ENCODE peak calls at places on chromosomes 5 and 9, in nine cellular contexts. F is H1, H is gastrocnemius medialis, V is fibroblast of the aortic adventitia, N is AG09309, S is BE2C, K is MM.1S, Q is fibroblast of pulmonary artery, W is dorsolateral prefrontal cortex. G is an unnamed sample.

GRCh38 chr9:95757026-95757425 is 118.5 kb upstream of the ERCC6L2 start:
- DNase-seq in F (no peak), H (no peak), V (peak; percentile 93), N (peak; percentile 44), S (no peak), K (no peak), Q (peak; percentile 94), W (no peak), G (peak; percentile 95)

GRCh38 chr5:142683116-142683515 is 2.8 kb downstream of the FGF1 start:
- DNase-seq in F (no peak), H (no peak), V (no peak), N (no peak), S (no peak), K (no peak), Q (no peak), W (no peak), G (no peak)

GRCh38 chr5:124790895-124791732 is 44.7 kb upstream of the ZNF608 start:
- DNase-seq in F (no peak), H (no peak), V (no peak), N (no peak), S (no peak), K (no peak), Q (peak; percentile 16), W (no peak), G (peak; percentile 5)

GRCh38 chr5:2686725-2687124 is 64.8 kb downstream of the IRX2 start:
- DNase-seq in F (no peak), H (no peak), V (no peak), N (no peak), S (no peak), K (no peak), Q (no peak), W (peak; percentile 45), G (no peak)

GRCh38 chr9:128636024-128636390 is 20.6 kb downstream of the DYNC2I2 start:
- DNase-seq in F (peak; percentile 41), H (peak; percentile 50), V (no peak), N (no peak), S (peak; percentile 56), K (no peak), Q (no peak), W (no peak), G (peak; percentile 26)

GRCh38 chr5:161150589-161150988 is 298.6 kb upstream of the ATP10B start:
- DNase-seq in F (no peak), H (no peak), V (no peak), N (no peak), S (no peak), K (no peak), Q (no peak), W (no peak), G (no peak)

GRCh38 chr5:1285883-1286291 is 9.0 kb downstream of the TERT start:
- DNase-seq in F (no peak), H (no peak), V (no peak), N (no peak), S (no peak), K (no peak), Q (no peak), W (no peak), G (no peak)

GRCh38 chr9:128787583-128788156 is 617 bp downstream of the TBC1D13 start:
- DNase-seq in F (no peak), H (no peak), V (peak; percentile 19), N (no peak), S (no peak), K (peak; percentile 10), Q (peak; percentile 12), W (no peak), G (peak; percentile 11)

GRCh38 chr5:69238760-69239251 is 4.1 kb downstream of the CDK7 start:
- DNase-seq in F (no peak), H (no peak), V (peak; percentile 83), N (peak; percentile 40), S (no peak), K (no peak), Q (peak; percentile 56), W (no peak), G (peak; percentile 26)

GRCh38 chr5:68922172-68922987 is 171.4 kb upstream of the SLC30A5 start:
- DNase-seq in F (peak; percentile 41), H (no peak), V (no peak), N (no peak), S (no peak), K (no peak), Q (no peak), W (no peak), G (no peak)

GRCh38 chr5:119527346-119527745 is 75.0 kb downstream of the HSD17B4 start:
- DNase-seq in F (no peak), H (no peak), V (no peak), N (no peak), S (no peak), K (no peak), Q (peak; percentile 16), W (no peak), G (peak; percentile 48)

GRCh38 chr5:121819661-121820261 is 31.9 kb upstream of the FTMT start:
- DNase-seq in F (no peak), H (no peak), V (no peak), N (no peak), S (no peak), K (no peak), Q (no peak), W (no peak), G (no peak)

GRCh38 chr5:128038641-128039040 is 44.9 kb upstream of the SLC12A2 start:
- DNase-seq in F (no peak), H (no peak), V (peak; percentile 85), N (no peak), S (no peak), K (no peak), Q (peak; percentile 73), W (no peak), G (peak; percentile 64)

GRCh38 chr9:78032599-78033457 is 1.2 kb upstream of the GNAQ start:
- DNase-seq in F (no peak), H (no peak), V (no peak), N (no peak), S (no peak), K (peak; percentile 45), Q (no peak), W (no peak), G (no peak)

GRCh38 chr5:34715711-34716110 is 59.6 kb downstream of the RAI14 start:
- DNase-seq in F (no peak), H (no peak), V (peak; percentile 58), N (no peak), S (no peak), K (no peak), Q (peak; percentile 71), W (no peak), G (peak; percentile 67)

GRCh38 chr5:39120052-39120420 is 45.8 kb upstream of the RICTOR start:
- DNase-seq in F (no peak), H (no peak), V (no peak), N (no peak), S (no peak), K (no peak), Q (no peak), W (no peak), G (no peak)

GRCh38 chr5:165161204-165161603 is 1655.8 kb downstream of the MAT2B start:
- DNase-seq in F (no peak), H (no peak), V (no peak), N (no peak), S (peak; percentile 52), K (no peak), Q (no peak), W (no peak), G (no peak)

GRCh38 chr5:77569409-77569808 is 69.1 kb downstream of the OTP start:
- DNase-seq in F (no peak), H (no peak), V (no peak), N (no peak), S (no peak), K (no peak), Q (peak; percentile 3), W (no peak), G (peak; percentile 2)

GRCh38 chr5:27962201-27962600 is 923.8 kb upstream of the CDH9 start:
- DNase-seq in F (no peak), H (no peak), V (peak; percentile 2), N (no peak), S (no peak), K (no peak), Q (peak; percentile 84), W (no peak), G (peak; percentile 52)

GRCh38 chr5:95864456-95864855 is 41.9 kb upstream of the GLRX start:
- DNase-seq in F (no peak), H (no peak), V (no peak), N (no peak), S (no peak), K (no peak), Q (no peak), W (no peak), G (no peak)
- H3K4me3 ChIP-seq in F (no peak overlapping the region), H (no peak overlapping the region), V (no peak overlapping the region), N (no peak overlapping the region), S (no peak overlapping the region), K (no peak overlapping the region), Q (no peak overlapping the region), W (no peak overlapping the region), G (no peak overlapping the region)

GRCh38 chr9:137330689-137331088 is 28.6 kb upstream of the NRARP start:
- DNase-seq in F (no peak), H (no peak), V (no peak), N (no peak), S (no peak), K (no peak), Q (no peak), W (no peak), G (no peak)
- TF ChIP-seq CTCF in F (no peak), H (no peak), V (no peak), N (no peak), S (no peak), K (no peak), Q (no peak), W (no peak), G (no peak)

DNA sequence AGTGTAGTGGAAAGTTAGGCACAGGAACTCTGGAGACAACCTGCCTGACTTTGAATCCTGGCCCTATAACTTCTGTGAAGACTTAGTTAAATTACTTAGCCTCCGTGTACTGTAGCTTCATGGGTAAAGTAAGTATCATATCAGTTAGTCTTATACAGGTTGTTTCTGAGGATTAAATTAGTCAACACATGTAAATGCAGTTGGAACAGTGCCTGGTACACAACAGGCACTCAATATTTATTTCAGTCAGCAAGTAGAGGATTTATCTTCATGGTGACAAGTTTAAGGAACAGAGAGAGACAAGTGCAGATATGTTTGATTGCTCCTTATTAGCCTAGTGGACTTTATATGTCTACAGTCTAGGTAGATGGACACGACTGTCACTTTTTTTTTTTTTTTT is 2.7 kb downstream of the TSLP start:
- DNase-seq in F (no peak), H (no peak), V (peak; percentile 16), N (no peak), S (no peak), K (no peak), Q (no peak), W (no peak), G (no peak)
- H3K4me3 ChIP-seq in F (no peak overlapping the region), H (peak overlapping the region; percentile 62), V (peak overlapping the region; percentile 62), N (no peak overlapping the region), S (no peak overlapping the region), K (peak overlapping the region; percentile 90), Q (peak overlapping the region; percentile 63), W (no peak overlapping the region), G (no peak overlapping the region)

DNA sequence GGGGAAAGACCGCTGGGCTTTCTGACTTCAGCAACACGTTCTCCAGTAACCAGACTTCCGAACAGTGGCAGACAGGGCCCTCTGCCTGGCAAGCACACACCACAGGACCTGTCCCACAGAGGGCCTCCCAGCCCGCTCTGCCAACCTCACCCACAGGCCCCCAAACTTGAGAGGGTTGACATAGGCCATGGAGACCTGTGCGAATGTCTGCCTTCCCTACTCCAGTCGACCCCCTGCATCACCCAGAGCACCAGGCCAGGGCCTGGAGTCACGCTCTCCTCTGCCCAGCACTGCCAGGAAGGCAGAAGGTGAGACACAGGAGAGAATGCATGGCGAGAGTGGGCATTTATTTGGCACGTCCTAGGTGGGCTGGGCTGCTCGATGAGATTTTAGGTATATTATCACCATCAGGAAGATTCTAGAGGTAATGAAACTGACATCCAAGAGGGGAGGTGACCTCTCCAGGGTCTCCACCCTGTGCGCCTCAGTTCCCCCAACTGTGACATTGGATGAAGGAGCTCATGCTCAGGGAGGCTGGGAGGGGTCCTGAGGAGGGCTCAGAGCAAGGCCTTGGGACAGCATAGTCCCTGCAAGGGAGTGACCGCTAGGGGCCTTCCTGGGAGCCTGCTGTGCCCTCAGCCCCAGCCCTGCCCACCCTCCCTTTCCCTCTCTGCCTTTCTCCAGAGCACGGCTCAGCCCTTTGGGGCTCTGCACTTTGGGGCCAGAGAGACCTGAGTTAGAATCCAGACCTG is 54.9 kb downstream of the DUSP1 start:
- DNase-seq in F (no peak), H (no peak), V (no peak), N (no peak), S (no peak), K (no peak), Q (no peak), W (no peak), G (no peak)
- TF ChIP-seq CTCF in F (no peak), H (no peak), V (no peak), N (no peak), S (no peak), K (no peak), Q (peak; percentile 2), W (no peak), G (no peak)

G was measured in cardiac fibroblast.